ENCODE peak calls at places on chromosome 11, in five cellular contexts. O, E, J, K and C are unnamed samples.

GRCh38 chr11:117827521-117828511 is 3.3 kb upstream of the FXYD2 start:
- DNase-seq in J (no peak), E (no peak), O (no peak), K (peak; percentile 72), C (no peak)

GRCh38 chr11:35923452-35923851 is 20.4 kb upstream of the LDLRAD3 start:
- DNase-seq in J (no peak), O (no peak), K (no peak), E (no peak), C (no peak)

GRCh38 chr11:111759778-111760407 is 6.3 kb downstream of the PPP2R1B start:
- DNase-seq in J (no peak), O (no peak), K (no peak), E (no peak), C (no peak)

GRCh38 chr11:44619931-44620725 is 54.7 kb downstream of the CD82 start:
- DNase-seq in O (no peak), K (peak; percentile 73), J (no peak), E (no peak), C (no peak)

GRCh38 chr11:128530119-128531091 is 57.0 kb downstream of the ETS1 start:
- DNase-seq in E (no peak), O (no peak), J (peak; percentile 92), K (no peak), C (peak; percentile 90)

GRCh38 chr11:2142300-2142759 is 3.1 kb upstream of the IGF2 start:
- DNase-seq in O (no peak), J (peak; percentile 88), K (no peak), E (no peak), C (no peak)

GRCh38 chr11:109696191-109696897 is 274.4 kb downstream of the C11orf87 start:
- DNase-seq in O (no peak), E (no peak), J (no peak), K (peak; percentile 35), C (no peak)

GRCh38 chr11:79312591-79313267 is 128.1 kb downstream of the TENM4 start:
- DNase-seq in J (peak; percentile 3), K (no peak), E (no peak), O (no peak), C (no peak)

GRCh38 chr11:12841946-12842630 is 167.0 kb upstream of the RASSF10 start:
- DNase-seq in E (peak; percentile 55), J (peak; percentile 70), O (peak; percentile 67), K (no peak), C (peak; percentile 73)

GRCh38 chr11:105670811-105671210 is 60.9 kb downstream of the GRIA4 start:
- DNase-seq in E (no peak), K (no peak), J (no peak), O (no peak), C (no peak)

GRCh38 chr11:126945319-126945718 is 55.3 kb downstream of the KIRREL3 start:
- DNase-seq in E (no peak), O (peak; percentile 6), J (no peak), K (no peak), C (no peak)

GRCh38 chr11:108664730-108665525 is at the start of gene DDX10:
- DNase-seq in O (peak; percentile 99), K (peak; percentile 97), J (peak; percentile 99), E (peak; percentile 90), C (peak; percentile 79)

GRCh38 chr11:102575016-102575415 is 44.5 kb upstream of the MMP7 start:
- DNase-seq in K (no peak), E (no peak), O (no peak), J (no peak), C (no peak)

GRCh38 chr11:85759915-85760314 is 51.0 kb downstream of the SYTL2 start:
- DNase-seq in O (peak; percentile 22), J (peak; percentile 84), K (no peak), E (no peak), C (peak; percentile 78)

GRCh38 chr11:33716236-33716635 is 15.6 kb upstream of the C11orf91 start:
- DNase-seq in E (no peak), O (peak; percentile 44), K (no peak), J (peak; percentile 50), C (no peak)

GRCh38 chr11:45457649-45458048 is 171.5 kb upstream of the SYT13 start:
- DNase-seq in O (no peak), J (peak; percentile 86), K (peak; percentile 35), E (no peak), C (peak; percentile 31)

GRCh38 chr11:111021131-111021530 is 224.4 kb upstream of the POU2AF2 start:
- DNase-seq in K (no peak), J (peak; percentile 45), O (peak; percentile 24), E (no peak), C (no peak)

GRCh38 chr11:17876827-17877226 is 136.0 kb downstream of the SERGEF start:
- DNase-seq in O (no peak), K (no peak), J (no peak), E (no peak), C (no peak)

GRCh38 chr11:73271936-73272679 is at the start of gene P2RY6:
- DNase-seq in J (peak; percentile 41), K (no peak), E (no peak), O (peak; percentile 28), C (no peak)

GRCh38 chr11:99351620-99352019 is 330.9 kb downstream of the CNTN5 start:
- DNase-seq in K (no peak), O (no peak), J (peak; percentile 35), E (no peak), C (no peak)

GRCh38 chr11:107691003-107691402 is 20.9 kb downstream of the SLN start:
- DNase-seq in J (peak; percentile 44), K (no peak), E (no peak), O (no peak), C (no peak)

GRCh38 chr11:84564180-84564866 is 1062.8 kb downstream of the DLG2 start:
- DNase-seq in J (peak; percentile 65), O (peak; percentile 56), E (peak; percentile 3), K (no peak), C (peak; percentile 4)

GRCh38 chr11:47886096-47886495 is 37.9 kb upstream of the NUP160 start:
- DNase-seq in E (no peak), K (peak; percentile 12), J (peak; percentile 69), O (no peak), C (no peak)

GRCh38 chr11:2570211-2570811 is 125.5 kb downstream of the KCNQ1 start:
- DNase-seq in O (no peak), E (no peak), J (no peak), K (no peak), C (no peak)

GRCh38 chr11:3810446-3810845 is 2.1 kb downstream of the PGAP2 start:
- DNase-seq in K (peak; percentile 63), J (no peak), E (no peak), O (no peak), C (no peak)
- H3K27me3 ChIP-seq in K (no peaks in the 10 kb centered on the region), J (no peaks in the 10 kb centered on the region), E (no peaks in the 10 kb centered on the region), O (no peaks in the 10 kb centered on the region), C (no peaks in the 10 kb centered on the region)

DNA sequence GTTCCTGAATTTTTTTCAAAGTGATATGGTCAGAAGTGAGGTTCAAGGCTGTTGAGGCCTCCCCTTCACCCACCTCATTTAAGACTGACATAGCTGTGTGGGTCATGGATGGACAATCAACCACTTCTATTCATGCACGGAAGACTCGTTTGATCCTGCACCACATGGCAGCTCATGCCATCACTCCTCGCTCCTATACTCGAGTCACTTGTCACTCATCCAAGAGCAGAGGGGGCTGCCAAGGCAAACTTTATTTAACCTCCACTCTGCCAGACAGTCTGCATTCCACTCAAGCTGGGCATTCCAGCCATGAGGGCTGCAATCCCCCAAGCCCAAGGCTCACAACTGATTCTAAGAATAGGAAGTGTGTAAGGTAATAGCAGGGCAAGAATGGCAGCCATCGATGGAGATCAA is 34.1 kb downstream of the SNX19 start:
- DNase-seq in E (no peak), K (no peak), J (no peak), O (no peak), C (no peak)
- H3K36me3 ChIP-seq in E (peaks cover 23% of the 10 kb centered on the region), K (peaks cover 100% of the 10 kb centered on the region), J (peaks cover 95% of the 10 kb centered on the region), O (peaks cover 28% of the 10 kb centered on the region), C (peaks cover 20% of the 10 kb centered on the region)

DNA sequence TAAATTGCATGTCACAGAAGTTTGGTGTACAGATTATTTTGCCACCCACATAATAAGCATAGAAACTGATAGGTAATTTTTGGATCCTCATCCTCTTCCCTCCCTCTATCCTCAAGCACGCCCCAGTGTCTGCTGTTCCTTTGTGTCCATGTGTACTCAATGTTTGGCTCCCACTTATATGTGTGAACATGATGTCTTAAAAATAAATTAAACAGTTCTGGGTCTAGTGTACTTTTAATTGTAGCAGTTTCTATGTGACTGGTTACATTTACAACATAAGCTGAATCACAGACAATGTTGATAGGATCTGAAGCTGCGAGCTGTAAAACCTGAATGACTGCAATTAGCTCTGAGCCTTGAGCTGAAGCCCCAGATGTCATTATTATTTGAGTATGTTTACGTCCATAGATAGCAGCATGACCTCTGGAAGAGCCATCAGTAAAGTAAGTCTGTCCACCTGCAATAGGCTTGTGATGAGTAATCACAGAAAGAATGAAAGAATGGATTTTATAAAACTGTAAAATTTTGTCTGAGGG is 29.7 kb downstream of the OR10A6 start:
- DNase-seq in K (no peak), O (no peak), J (no peak), E (no peak), C (no peak)
- H3K4me3 ChIP-seq in K (no peak overlapping the region), O (no peak overlapping the region), J (no peak overlapping the region), E (no peak overlapping the region), C (no peak overlapping the region)

DNA sequence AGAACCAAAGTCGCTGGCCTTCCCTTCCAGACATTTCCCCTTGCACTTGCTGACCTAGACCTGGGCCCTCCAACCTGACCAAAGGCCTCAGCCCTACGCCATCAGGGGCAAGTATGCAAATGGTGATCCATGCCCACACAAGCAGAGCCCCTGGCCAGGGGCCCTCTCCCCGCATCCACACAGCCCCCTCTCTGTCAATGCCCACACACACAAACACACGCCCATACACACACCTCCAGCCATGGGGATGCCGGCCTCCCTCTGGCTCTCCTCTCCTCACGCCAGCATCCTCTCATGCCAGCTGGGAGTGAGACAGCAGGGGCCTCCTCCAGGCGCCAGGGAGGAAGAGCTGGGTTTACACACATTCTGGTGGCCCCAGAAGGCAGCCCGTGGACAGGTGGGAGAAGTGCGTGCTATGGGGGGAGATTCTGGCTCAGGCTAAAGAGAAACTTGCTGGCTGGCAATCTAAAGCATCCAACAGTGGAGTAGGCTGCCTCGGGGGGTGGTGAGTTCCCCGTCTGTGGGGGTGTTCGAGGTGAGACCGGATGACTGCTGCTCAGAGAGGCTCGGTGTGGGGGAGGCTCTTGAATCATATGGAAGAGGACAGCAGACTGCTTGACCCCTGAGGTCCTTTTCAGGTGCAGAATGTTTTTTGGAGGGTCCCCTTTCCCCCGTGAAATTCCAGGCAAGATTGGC is 4.8 kb downstream of the NRXN2 start:
- DNase-seq in O (no peak), E (no peak), K (no peak), J (no peak), C (no peak)
- H3K27me3 ChIP-seq in O (peaks cover 43% of the 10 kb centered on the region), E (peaks cover 93% of the 10 kb centered on the region), K (peaks cover 72% of the 10 kb centered on the region), J (peaks cover 80% of the 10 kb centered on the region), C (peaks cover 61% of the 10 kb centered on the region)